ENCODE peak calls at places on chromosomes 11 and 22, in ten cellular contexts. U, C, X, J, Y, Q, R, Z, L and K are unnamed samples.

GRCh38 chr22:48404004-48404403 is 1423.7 kb downstream of the BRD1 start:
- DNase-seq in U (no peak), C (no peak), X (no peak), J (no peak), Y (no peak), Q (peak), R (no peak), Z (no peak), L (no peak), K (no peak)

GRCh38 chr11:124745835-124746620 is 6.0 kb downstream of the VSIG2 start:
- DNase-seq in U (no peak), C (no peak), X (no peak), J (no peak), Y (no peak), Q (peak), R (peak), Z (no peak), L (no peak), K (no peak)

GRCh38 chr11:63745304-63746170 is 23.0 kb downstream of the ZFTA start:
- DNase-seq in U (no peak), C (no peak), X (no peak), J (no peak), Y (no peak), Q (no peak), R (no peak), Z (no peak), L (no peak), K (no peak)

GRCh38 chr22:47102648-47103047 is 340.2 kb downstream of the TBC1D22A start:
- DNase-seq in U (no peak), C (no peak), X (peak), J (no peak), Y (no peak), Q (no peak), R (no peak), Z (no peak), L (no peak), K (no peak)

GRCh38 chr11:46729110-46730027 is 10.4 kb downstream of the F2 start:
- DNase-seq in U (peak), C (no peak), X (no peak), J (no peak), Y (no peak), Q (no peak), R (no peak), Z (no peak), L (no peak), K (no peak)

GRCh38 chr11:102733232-102733875 is 8.6 kb upstream of the MMP8 start:
- DNase-seq in U (peak), C (peak), X (no peak), J (no peak), Y (peak), Q (peak), R (peak), Z (peak), L (no peak), K (peak)

GRCh38 chr11:70650075-70650909 is 252.0 kb downstream of the CTTN start:
- DNase-seq in U (peak), C (peak), X (peak), J (no peak), Y (peak), Q (peak), R (peak), Z (no peak), L (no peak), K (no peak)

GRCh38 chr22:42277232-42277753 is 6.8 kb upstream of the TCF20 start:
- DNase-seq in U (no peak), C (no peak), X (no peak), J (no peak), Y (no peak), Q (no peak), R (no peak), Z (no peak), L (no peak), K (no peak)

GRCh38 chr11:92152245-92152644 is 72.4 kb upstream of the FAT3 start:
- DNase-seq in U (no peak), C (no peak), X (no peak), J (no peak), Y (no peak), Q (no peak), R (no peak), Z (no peak), L (no peak), K (no peak)

GRCh38 chr11:130022799-130023198 is 20.2 kb upstream of the PRDM10 start:
- DNase-seq in U (no peak), C (peak), X (no peak), J (no peak), Y (no peak), Q (no peak), R (no peak), Z (no peak), L (no peak), K (no peak)

GRCh38 chr11:21511835-21512440 is 680.9 kb upstream of the ANO5 start:
- DNase-seq in U (peak), C (peak), X (peak), J (peak), Y (peak), Q (peak), R (peak), Z (no peak), L (no peak), K (no peak)

GRCh38 chr22:41746563-41747400 is 47.5 kb downstream of the MEI1 start:
- DNase-seq in U (peak), C (peak), X (peak), J (peak), Y (peak), Q (peak), R (peak), Z (peak), L (no peak), K (peak)

GRCh38 chr11:118068945-118069612 is 7.8 kb upstream of the TMPRSS4 start:
- DNase-seq in U (no peak), C (no peak), X (no peak), J (peak), Y (no peak), Q (no peak), R (no peak), Z (no peak), L (no peak), K (no peak)